ENCODE peak calls at places on chromosomes 5 and 9, in eight cellular contexts. B, Y, A, V, M, T, G and R are unnamed samples.

GRCh38 chr9:83444110-83444509 is 94.1 kb downstream of the FRMD3 start:
- DNase-seq in V (no peak), A (no peak), G (no peak), Y (peak; percentile 11), T (no peak), M (no peak), B (peak; percentile 16), R (no peak)

GRCh38 chr5:14190194-14191164 is 47.3 kb downstream of the TRIO start:
- DNase-seq in A (no peak), V (no peak), G (no peak), T (peak; percentile 100), M (peak; percentile 73), B (peak; percentile 99), Y (peak; percentile 100), R (no peak)

GRCh38 chr5:171272996-171273970 is 35.8 kb upstream of the TLX3 start:
- DNase-seq in G (peak; percentile 56), M (peak; percentile 44), B (peak; percentile 42), A (peak; percentile 38), V (peak; percentile 25), Y (peak; percentile 31), T (no peak), R (peak; percentile 76)

GRCh38 chr9:87725356-87725899 is 491 bp upstream of the CTSL start:
- DNase-seq in G (peak; percentile 58), V (no peak), Y (peak; percentile 39), T (peak; percentile 39), M (no peak), A (no peak), B (peak; percentile 67), R (no peak)

GRCh38 chr9:116998305-116998704 is 311.2 kb downstream of the TRIM32 start:
- DNase-seq in V (no peak), B (peak; percentile 23), A (peak; percentile 7), T (peak; percentile 2), G (no peak), Y (peak; percentile 11), M (no peak), R (peak; percentile 70)

GRCh38 chr5:176868126-176868525 is 31.0 kb downstream of the HK3 start:
- DNase-seq in B (no peak), T (no peak), Y (no peak), V (no peak), G (no peak), M (no peak), A (no peak), R (no peak)

GRCh38 chr5:180636403-180637075 is 12.9 kb downstream of the FLT4 start:
- DNase-seq in A (no peak), T (peak; percentile 65), M (no peak), Y (peak; percentile 79), B (peak; percentile 17), V (no peak), G (no peak), R (no peak)

GRCh38 chr5:112109331-112109993 is 309.6 kb downstream of the EPB41L4A start:
- DNase-seq in Y (peak; percentile 81), B (peak; percentile 64), T (peak; percentile 77), V (no peak), A (no peak), G (peak; percentile 78), M (peak; percentile 12), R (no peak)

GRCh38 chr5:108919591-108920326 is 172.1 kb downstream of the FER start:
- DNase-seq in M (no peak), A (no peak), V (no peak), G (no peak), T (no peak), B (peak; percentile 3), Y (no peak), R (peak; percentile 48)

GRCh38 chr5:169416583-169417196 is 115.8 kb upstream of the SLIT3 start:
- DNase-seq in G (no peak), A (no peak), M (no peak), Y (peak; percentile 94), T (peak; percentile 90), V (no peak), B (peak; percentile 100), R (peak; percentile 85)

GRCh38 chr5:139677404-139678282 is 29.5 kb downstream of the CXXC5 start:
- DNase-seq in A (no peak), Y (peak; percentile 57), V (no peak), B (no peak), T (no peak), M (no peak), G (no peak), R (no peak)

GRCh38 chr5:42745426-42745825 is 11.2 kb upstream of the CCDC152 start:
- DNase-seq in A (no peak), Y (no peak), B (peak; percentile 15), V (peak; percentile 14), G (peak; percentile 61), T (no peak), M (peak; percentile 13), R (peak; percentile 54)

GRCh38 chr5:142507528-142507927 is 178.4 kb downstream of the FGF1 start:
- DNase-seq in V (peak; percentile 39), A (no peak), T (no peak), B (no peak), M (no peak), G (no peak), Y (no peak), R (no peak)

GRCh38 chr9:33263131-33263935 is 1.2 kb downstream of the BAG1 start:
- DNase-seq in A (no peak), B (peak; percentile 68), M (no peak), T (peak; percentile 10), Y (peak; percentile 25), G (no peak), V (peak; percentile 18), R (peak; percentile 61)

GRCh38 chr9:21611896-21612295 is 129.8 kb upstream of the IFNE start:
- DNase-seq in T (no peak), A (no peak), B (peak; percentile 32), M (peak; percentile 82), V (no peak), Y (peak; percentile 55), G (no peak), R (no peak)

GRCh38 chr5:73119492-73120157 is 750 bp upstream of the TMEM171 start:
- DNase-seq in V (no peak), A (no peak), M (no peak), B (no peak), G (peak; percentile 62), Y (no peak), T (no peak), R (no peak)

GRCh38 chr9:130183133-130183762 is 11.0 kb downstream of the NCS1 start:
- DNase-seq in V (peak; percentile 46), T (peak; percentile 71), G (no peak), M (no peak), B (peak; percentile 85), Y (peak; percentile 81), A (no peak), R (no peak)

GRCh38 chr9:19200234-19200633 is 30.3 kb upstream of the DENND4C start:
- DNase-seq in M (no peak), A (no peak), V (no peak), G (no peak), Y (no peak), T (no peak), B (no peak), R (no peak)

GRCh38 chr9:18747590-18747989 is 273.6 kb downstream of the ADAMTSL1 start:
- DNase-seq in M (no peak), B (peak; percentile 5), V (no peak), G (no peak), A (no peak), Y (peak; percentile 10), T (no peak), R (no peak)

GRCh38 chr9:10050016-10050415 is 562.8 kb downstream of the PTPRD start:
- DNase-seq in B (peak; percentile 55), V (no peak), G (no peak), A (no peak), M (no peak), Y (peak; percentile 18), T (peak; percentile 4), R (no peak)

DNA sequence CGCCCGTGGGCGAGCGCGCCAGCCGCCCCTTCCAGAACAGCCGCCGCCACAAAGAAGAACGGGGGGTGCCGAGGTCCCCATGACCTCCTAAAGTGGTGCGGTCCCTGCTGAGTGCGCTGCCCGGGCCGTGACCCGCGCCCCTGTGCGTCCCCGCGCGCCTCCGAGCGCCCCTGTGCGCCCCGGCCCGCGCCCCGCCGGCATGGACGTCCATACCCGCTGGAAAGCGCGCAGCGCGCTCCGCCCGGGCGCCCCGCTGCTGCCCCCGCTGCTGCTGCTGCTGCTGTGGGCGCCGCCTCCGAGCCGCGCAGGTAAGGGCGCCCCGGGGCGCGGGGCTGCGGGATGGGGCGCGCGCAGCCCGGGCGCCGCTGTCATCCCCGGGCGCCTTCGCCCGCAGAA is 384 bp downstream of the COL5A1 start:
- DNase-seq in G (no peak), Y (no peak), V (no peak), A (no peak), T (no peak), M (no peak), B (no peak), R (no peak)
- H2AFZ ChIP-seq in G (no peak overlapping the region), Y (no peak overlapping the region), V (no peak overlapping the region), A (no peak overlapping the region), T (no peak overlapping the region), M (no peak overlapping the region), B (no peak overlapping the region), R (no peak overlapping the region)

GRCh38 chr9:69606089-69606488 is 66.1 kb downstream of the APBA1 start:
- DNase-seq in T (no peak), G (no peak), A (no peak), V (no peak), M (no peak), Y (no peak), B (no peak), R (no peak)
- H3K9me3 ChIP-seq in T (no peaks in the 10 kb centered on the region), G (no peaks in the 10 kb centered on the region), A (no peaks in the 10 kb centered on the region), V (no peaks in the 10 kb centered on the region), M (no peaks in the 10 kb centered on the region), Y (no peaks in the 10 kb centered on the region), B (no peaks in the 10 kb centered on the region), R (no peaks in the 10 kb centered on the region)

DNA sequence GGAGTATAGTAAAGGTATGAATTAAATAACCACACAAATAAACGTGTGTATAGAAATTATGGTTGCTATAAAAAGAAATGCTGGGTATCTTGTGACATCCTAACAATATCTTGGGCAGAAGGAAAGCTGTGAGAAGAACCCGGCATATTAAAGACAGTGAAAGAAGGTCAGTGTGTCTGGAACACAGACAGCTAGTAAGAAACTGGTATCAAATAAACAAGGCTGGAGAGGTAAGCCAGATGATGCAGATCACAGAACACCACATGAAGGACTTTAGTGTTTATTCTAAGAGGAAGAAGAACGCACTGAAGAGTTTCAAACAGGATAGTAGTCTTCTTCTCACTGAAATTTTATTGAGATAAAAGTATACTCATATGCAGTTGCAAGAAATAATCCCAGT is 24.4 kb downstream of the TMEM245 start:
- DNase-seq in B (no peak), G (no peak), M (no peak), T (no peak), A (no peak), Y (no peak), V (no peak), R (no peak)
- H3K4me1 ChIP-seq in B (peaks cover 30% of the 10 kb centered on the region), G (peaks cover 12% of the 10 kb centered on the region), M (peaks cover 29% of the 10 kb centered on the region), T (peaks cover 18% of the 10 kb centered on the region), A (peaks cover 16% of the 10 kb centered on the region), Y (peaks cover 10% of the 10 kb centered on the region), V (peaks cover 41% of the 10 kb centered on the region), R (peaks cover 6% of the 10 kb centered on the region)

GRCh38 chr5:146541956-146542849 is 26.2 kb upstream of the GPR151 start:
- DNase-seq in M (peak; percentile 49), Y (peak; percentile 61), B (peak; percentile 78), V (peak; percentile 38), G (peak; percentile 85), T (peak; percentile 41), A (peak; percentile 67), R (peak; percentile 84)
- H2AFZ ChIP-seq in M (peak overlapping the region; percentile 75), Y (no peak overlapping the region), B (no peak overlapping the region), V (no peak overlapping the region), G (no peak overlapping the region), T (no peak overlapping the region), A (no peak overlapping the region), R (no peak overlapping the region)